ENCODE peak calls at places on chromosomes 11 and 22, in eight cellular contexts. One of them, this sample, is unnamed.

GRCh38 chr22:25582946-25583345 is 18.5 kb downstream of the GRK3 start:
- DNase-seq in foreskin fibroblast: peak; percentile 70
- DNase-seq in tibial artery: no peak
- DNase-seq in dorsolateral prefrontal cortex: no peak
- DNase-seq in left ventricle myocardium inferior: no peak
- DNase-seq in endothelial cell of umbilical vein: peak; percentile 1
- DNase-seq in GM20000: no peak
- DNase-seq in PC-9: no peak
- DNase-seq in this sample: no peak

GRCh38 chr11:89487016-89487415 is 4.2 kb downstream of the NOX4 start:
- DNase-seq in foreskin fibroblast: peak; percentile 21
- DNase-seq in tibial artery: no peak
- DNase-seq in dorsolateral prefrontal cortex: no peak
- DNase-seq in left ventricle myocardium inferior: no peak
- DNase-seq in endothelial cell of umbilical vein: peak; percentile 53
- DNase-seq in GM20000: no peak
- DNase-seq in PC-9: no peak
- DNase-seq in this sample: no peak

GRCh38 chr22:33034753-33035152 is 23.4 kb downstream of the SYN3 start:
- DNase-seq in foreskin fibroblast: no peak
- DNase-seq in tibial artery: no peak
- DNase-seq in dorsolateral prefrontal cortex: no peak
- DNase-seq in left ventricle myocardium inferior: no peak
- DNase-seq in endothelial cell of umbilical vein: no peak
- DNase-seq in GM20000: no peak
- DNase-seq in PC-9: no peak
- DNase-seq in this sample: no peak

GRCh38 chr11:1647901-1648721 is 18.5 kb downstream of the KRTAP5-5 start:
- DNase-seq in foreskin fibroblast: no peak
- DNase-seq in tibial artery: no peak
- DNase-seq in dorsolateral prefrontal cortex: no peak
- DNase-seq in left ventricle myocardium inferior: no peak
- DNase-seq in endothelial cell of umbilical vein: no peak
- DNase-seq in GM20000: no peak
- DNase-seq in PC-9: no peak
- DNase-seq in this sample: no peak

GRCh38 chr11:1297576-1298473 is 11.6 kb downstream of the TOLLIP start:
- DNase-seq in foreskin fibroblast: no peak
- DNase-seq in tibial artery: no peak
- DNase-seq in dorsolateral prefrontal cortex: no peak
- DNase-seq in left ventricle myocardium inferior: no peak
- DNase-seq in endothelial cell of umbilical vein: no peak
- DNase-seq in GM20000: no peak
- DNase-seq in PC-9: no peak
- DNase-seq in this sample: peak; percentile 89

GRCh38 chr11:6611092-6612007 is 666 bp downstream of the TAF10 start:
- DNase-seq in foreskin fibroblast: peak; percentile 55
- DNase-seq in tibial artery: peak; percentile 81
- DNase-seq in dorsolateral prefrontal cortex: no peak
- DNase-seq in left ventricle myocardium inferior: peak; percentile 48
- DNase-seq in endothelial cell of umbilical vein: peak; percentile 44
- DNase-seq in GM20000: no peak
- DNase-seq in PC-9: peak; percentile 11
- DNase-seq in this sample: peak; percentile 10

GRCh38 chr11:123509737-123510578 is 79.9 kb downstream of the GRAMD1B start:
- DNase-seq in foreskin fibroblast: peak; percentile 54
- DNase-seq in tibial artery: no peak
- DNase-seq in dorsolateral prefrontal cortex: peak; percentile 85
- DNase-seq in left ventricle myocardium inferior: no peak
- DNase-seq in endothelial cell of umbilical vein: peak; percentile 65
- DNase-seq in GM20000: no peak
- DNase-seq in PC-9: no peak
- DNase-seq in this sample: no peak

GRCh38 chr11:47235163-47235562 is 13.5 kb downstream of the ACP2 start:
- DNase-seq in foreskin fibroblast: no peak
- DNase-seq in tibial artery: no peak
- DNase-seq in dorsolateral prefrontal cortex: no peak
- DNase-seq in left ventricle myocardium inferior: no peak
- DNase-seq in endothelial cell of umbilical vein: no peak
- DNase-seq in GM20000: no peak
- DNase-seq in PC-9: no peak
- DNase-seq in this sample: no peak

GRCh38 chr11:104781719-104782376 is 116.4 kb downstream of the CASP12 start:
- DNase-seq in foreskin fibroblast: no peak
- DNase-seq in tibial artery: no peak
- DNase-seq in dorsolateral prefrontal cortex: no peak
- DNase-seq in left ventricle myocardium inferior: no peak
- DNase-seq in endothelial cell of umbilical vein: no peak
- DNase-seq in GM20000: no peak
- DNase-seq in PC-9: no peak
- DNase-seq in this sample: no peak

GRCh38 chr11:8962827-8963226 is 1.4 kb downstream of the TMEM9B start:
- DNase-seq in foreskin fibroblast: no peak
- DNase-seq in tibial artery: no peak
- DNase-seq in dorsolateral prefrontal cortex: no peak
- DNase-seq in left ventricle myocardium inferior: no peak
- DNase-seq in endothelial cell of umbilical vein: no peak
- DNase-seq in GM20000: no peak
- DNase-seq in PC-9: no peak
- DNase-seq in this sample: no peak

GRCh38 chr11:126544311-126545056 is 189.0 kb downstream of the ST3GAL4 start:
- DNase-seq in foreskin fibroblast: peak; percentile 66
- DNase-seq in tibial artery: no peak
- DNase-seq in dorsolateral prefrontal cortex: no peak
- DNase-seq in left ventricle myocardium inferior: no peak
- DNase-seq in endothelial cell of umbilical vein: peak; percentile 34
- DNase-seq in GM20000: no peak
- DNase-seq in PC-9: no peak
- DNase-seq in this sample: no peak

GRCh38 chr22:30178180-30179126 is 68.1 kb downstream of the LIF start:
- DNase-seq in foreskin fibroblast: no peak
- DNase-seq in tibial artery: no peak
- DNase-seq in dorsolateral prefrontal cortex: no peak
- DNase-seq in left ventricle myocardium inferior: no peak
- DNase-seq in endothelial cell of umbilical vein: no peak
- DNase-seq in GM20000: no peak
- DNase-seq in PC-9: no peak
- DNase-seq in this sample: no peak

GRCh38 chr11:76802151-76802550 is 19.0 kb downstream of the TSKU start:
- DNase-seq in foreskin fibroblast: no peak
- DNase-seq in tibial artery: no peak
- DNase-seq in dorsolateral prefrontal cortex: no peak
- DNase-seq in left ventricle myocardium inferior: no peak
- DNase-seq in endothelial cell of umbilical vein: no peak
- DNase-seq in GM20000: no peak
- DNase-seq in PC-9: no peak
- DNase-seq in this sample: no peak

DNA sequence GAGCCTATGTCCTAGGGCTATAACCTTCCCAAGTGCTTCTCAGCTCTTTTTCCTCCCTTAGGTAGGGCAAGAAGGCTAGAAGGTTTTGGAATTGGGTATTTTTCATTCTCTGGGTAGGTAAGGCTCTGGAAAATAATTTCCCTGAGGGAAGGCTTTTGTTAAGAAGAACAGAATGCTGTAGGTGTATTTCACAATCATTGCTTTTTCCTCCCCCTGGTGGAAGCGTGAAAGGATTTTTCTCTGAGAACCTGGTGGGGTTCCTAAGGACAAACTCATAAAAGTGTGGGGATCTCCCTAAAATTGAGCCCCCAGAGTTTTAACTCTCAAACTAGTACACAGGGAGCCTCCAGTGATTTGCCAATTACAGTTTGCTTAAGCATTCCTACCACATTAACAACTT is 41.1 kb upstream of the NARS2 start:
- DNase-seq in foreskin fibroblast: peak; percentile 3
- DNase-seq in tibial artery: no peak
- DNase-seq in dorsolateral prefrontal cortex: no peak
- DNase-seq in left ventricle myocardium inferior: no peak
- DNase-seq in endothelial cell of umbilical vein: no peak
- DNase-seq in GM20000: no peak
- DNase-seq in PC-9: no peak
- DNase-seq in this sample: no peak
- TF ChIP-seq CTCF in foreskin fibroblast: no peak
- TF ChIP-seq CTCF in tibial artery: no peak
- TF ChIP-seq CTCF in dorsolateral prefrontal cortex: no peak
- TF ChIP-seq CTCF in left ventricle myocardium inferior: no peak
- TF ChIP-seq CTCF in endothelial cell of umbilical vein: no peak
- TF ChIP-seq CTCF in GM20000: no peak
- TF ChIP-seq CTCF in PC-9: no peak
- TF ChIP-seq CTCF in this sample: no peak

DNA sequence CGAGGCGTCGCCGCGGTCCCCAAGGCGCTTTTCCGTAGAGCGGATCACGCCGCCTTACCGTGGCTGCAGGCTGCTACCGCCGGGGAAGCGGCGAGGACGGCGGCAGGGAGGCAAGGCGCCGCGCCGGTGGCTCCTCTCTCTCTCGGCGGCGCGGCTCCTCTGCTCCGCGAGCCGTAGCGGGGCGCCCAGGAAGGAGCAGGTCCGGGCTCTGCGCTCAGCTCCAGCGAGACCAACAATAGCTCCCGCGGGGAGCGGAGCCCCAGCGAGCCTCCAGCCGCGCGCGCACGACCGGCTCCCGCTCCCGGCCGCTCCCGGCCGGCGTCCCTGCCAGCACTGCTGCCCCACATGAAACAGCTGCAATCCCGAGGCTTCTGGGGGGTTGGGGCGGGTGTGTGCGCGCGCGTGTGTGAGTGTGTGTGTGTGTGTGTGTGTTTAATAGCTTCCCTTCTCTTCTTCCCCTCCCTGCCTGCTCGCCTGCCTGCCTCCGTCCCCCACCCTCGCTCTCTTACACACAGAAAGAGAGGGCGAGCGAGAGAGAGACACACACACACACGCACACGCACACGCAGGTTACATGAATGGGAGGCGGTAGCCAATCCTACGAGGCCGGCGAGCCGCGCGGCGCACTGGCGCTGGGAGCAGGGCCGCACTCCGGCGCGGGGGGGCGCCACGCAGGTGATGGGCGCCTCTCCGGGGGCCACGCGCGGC is at the start of gene TENM4:
- DNase-seq in foreskin fibroblast: peak; percentile 94
- DNase-seq in tibial artery: peak; percentile 85
- DNase-seq in dorsolateral prefrontal cortex: peak; percentile 75
- DNase-seq in left ventricle myocardium inferior: peak; percentile 59
- DNase-seq in endothelial cell of umbilical vein: peak; percentile 8
- DNase-seq in GM20000: peak; percentile 54
- DNase-seq in PC-9: no peak
- DNase-seq in this sample: peak; percentile 19
- TF ChIP-seq CTCF in foreskin fibroblast: peak; percentile 15
- TF ChIP-seq CTCF in tibial artery: peak; percentile 36
- TF ChIP-seq CTCF in dorsolateral prefrontal cortex: no peak
- TF ChIP-seq CTCF in left ventricle myocardium inferior: peak; percentile 30
- TF ChIP-seq CTCF in endothelial cell of umbilical vein: no peak
- TF ChIP-seq CTCF in GM20000: no peak
- TF ChIP-seq CTCF in PC-9: no peak
- TF ChIP-seq CTCF in this sample: no peak

GRCh38 chr11:17719940-17720795 is 797 bp downstream of the MYOD1 start:
- DNase-seq in foreskin fibroblast: peak; percentile 38
- DNase-seq in tibial artery: no peak
- DNase-seq in dorsolateral prefrontal cortex: no peak
- DNase-seq in left ventricle myocardium inferior: no peak
- DNase-seq in endothelial cell of umbilical vein: peak; percentile 15
- DNase-seq in GM20000: no peak
- DNase-seq in PC-9: no peak
- DNase-seq in this sample: peak; percentile 21
- TF ChIP-seq CTCF in foreskin fibroblast: no peak
- TF ChIP-seq CTCF in tibial artery: no peak
- TF ChIP-seq CTCF in dorsolateral prefrontal cortex: no peak
- TF ChIP-seq CTCF in left ventricle myocardium inferior: peak; percentile 49
- TF ChIP-seq CTCF in endothelial cell of umbilical vein: peak; percentile 21
- TF ChIP-seq CTCF in GM20000: no peak
- TF ChIP-seq CTCF in PC-9: no peak
- TF ChIP-seq CTCF in this sample: peak; percentile 43

DNA sequence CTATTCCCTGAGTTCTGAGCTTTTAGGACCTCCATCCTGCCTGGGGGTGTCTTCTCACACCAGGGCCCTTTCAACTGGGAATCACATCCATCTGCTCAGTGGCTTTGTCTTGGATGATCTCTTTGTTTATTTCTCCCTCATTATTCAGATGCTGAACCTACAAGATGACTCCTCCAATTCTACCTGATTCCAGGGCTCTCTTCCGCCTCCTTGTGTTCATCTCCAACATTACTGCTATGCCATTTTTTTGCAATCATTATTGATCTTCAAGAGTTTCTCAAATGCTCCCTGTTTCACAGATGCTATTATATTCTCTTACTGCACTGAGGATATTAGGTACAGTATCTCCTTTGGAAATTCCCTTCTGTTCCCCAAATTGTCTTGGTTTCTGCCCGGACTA is 307.7 kb downstream of the SHANK2 start:
- DNase-seq in foreskin fibroblast: no peak
- DNase-seq in tibial artery: no peak
- DNase-seq in dorsolateral prefrontal cortex: no peak
- DNase-seq in left ventricle myocardium inferior: no peak
- DNase-seq in endothelial cell of umbilical vein: no peak
- DNase-seq in GM20000: no peak
- DNase-seq in PC-9: no peak
- DNase-seq in this sample: no peak
- TF ChIP-seq CTCF in foreskin fibroblast: no peak
- TF ChIP-seq CTCF in tibial artery: no peak
- TF ChIP-seq CTCF in dorsolateral prefrontal cortex: no peak
- TF ChIP-seq CTCF in left ventricle myocardium inferior: no peak
- TF ChIP-seq CTCF in endothelial cell of umbilical vein: no peak
- TF ChIP-seq CTCF in GM20000: no peak
- TF ChIP-seq CTCF in PC-9: peak; percentile 35
- TF ChIP-seq CTCF in this sample: no peak

GRCh38 chr22:43211941-43212433 is 25.1 kb upstream of the TTLL12 start:
- DNase-seq in foreskin fibroblast: no peak
- DNase-seq in tibial artery: no peak
- DNase-seq in dorsolateral prefrontal cortex: no peak
- DNase-seq in left ventricle myocardium inferior: no peak
- DNase-seq in endothelial cell of umbilical vein: no peak
- DNase-seq in GM20000: no peak
- DNase-seq in PC-9: no peak
- DNase-seq in this sample: no peak
- TF ChIP-seq CTCF in foreskin fibroblast: no peak
- TF ChIP-seq CTCF in tibial artery: no peak
- TF ChIP-seq CTCF in dorsolateral prefrontal cortex: no peak
- TF ChIP-seq CTCF in left ventricle myocardium inferior: no peak
- TF ChIP-seq CTCF in endothelial cell of umbilical vein: no peak
- TF ChIP-seq CTCF in GM20000: no peak
- TF ChIP-seq CTCF in PC-9: no peak
- TF ChIP-seq CTCF in this sample: no peak

DNA sequence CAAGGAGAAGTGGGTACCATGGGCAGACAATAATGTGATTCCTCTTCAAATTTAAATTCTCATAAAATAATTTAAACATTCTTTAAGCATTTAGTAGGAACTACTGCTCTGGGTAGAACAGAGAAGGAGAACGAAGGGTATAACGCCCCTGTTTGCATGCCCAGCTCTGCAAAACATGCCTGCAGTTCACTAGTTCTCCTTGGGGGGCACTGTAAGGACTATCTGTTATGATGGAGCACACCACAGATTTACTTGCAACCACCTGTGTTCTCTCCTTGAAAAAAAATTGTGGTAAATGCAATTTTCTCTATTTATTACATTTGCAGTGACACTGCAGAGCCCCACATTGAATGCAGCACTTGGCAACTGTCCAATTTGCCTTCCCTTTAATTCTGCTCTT is 100.3 kb downstream of the GUCY1A2 start:
- DNase-seq in foreskin fibroblast: peak; percentile 2
- DNase-seq in tibial artery: no peak
- DNase-seq in dorsolateral prefrontal cortex: no peak
- DNase-seq in left ventricle myocardium inferior: no peak
- DNase-seq in endothelial cell of umbilical vein: no peak
- DNase-seq in GM20000: peak; percentile 7
- DNase-seq in PC-9: peak; percentile 10
- DNase-seq in this sample: no peak
- TF ChIP-seq CTCF in foreskin fibroblast: peak; percentile 46
- TF ChIP-seq CTCF in tibial artery: no peak
- TF ChIP-seq CTCF in dorsolateral prefrontal cortex: no peak
- TF ChIP-seq CTCF in left ventricle myocardium inferior: peak; percentile 23
- TF ChIP-seq CTCF in endothelial cell of umbilical vein: no peak
- TF ChIP-seq CTCF in GM20000: peak; percentile 18
- TF ChIP-seq CTCF in PC-9: peak; percentile 75
- TF ChIP-seq CTCF in this sample: no peak

GRCh38 chr11:106306942-106307341 is 229.5 kb downstream of the AASDHPPT start:
- DNase-seq in foreskin fibroblast: peak; percentile 59
- DNase-seq in tibial artery: no peak
- DNase-seq in dorsolateral prefrontal cortex: no peak
- DNase-seq in left ventricle myocardium inferior: no peak
- DNase-seq in endothelial cell of umbilical vein: no peak
- DNase-seq in GM20000: no peak
- DNase-seq in PC-9: no peak
- DNase-seq in this sample: no peak
- TF ChIP-seq CTCF in foreskin fibroblast: no peak
- TF ChIP-seq CTCF in tibial artery: no peak
- TF ChIP-seq CTCF in dorsolateral prefrontal cortex: no peak
- TF ChIP-seq CTCF in left ventricle myocardium inferior: no peak
- TF ChIP-seq CTCF in endothelial cell of umbilical vein: no peak
- TF ChIP-seq CTCF in GM20000: no peak
- TF ChIP-seq CTCF in PC-9: peak; percentile 39
- TF ChIP-seq CTCF in this sample: no peak

This sample was measured in gastrocnemius medialis.